ENCODE peak calls at places on chromosomes 4 and X, in eight cellular contexts. H is heart right ventricle, O is left lung, S is heart left ventricle, Q is Karpas-422, N is thoracic aorta, D is lung, E is fibroblast of lung. C is an unnamed sample.

GRCh38 chrX:2707334-2707760 is 16.3 kb downstream of the CD99 start:
- DNase-seq in S (peak; percentile 53), O (peak; percentile 61), D (peak; percentile 55), E (peak; percentile 81), H (peak; percentile 34), N (peak; percentile 33), Q (peak; percentile 81), C (peak; percentile 44)

GRCh38 chr4:31039382-31039781 is 319.2 kb downstream of the PCDH7 start:
- DNase-seq in S (no peak), Q (no peak), D (no peak), O (no peak), E (no peak), N (no peak), H (no peak), C (no peak)

GRCh38 chrX:14095702-14096101 is 66.0 kb upstream of the GEMIN8 start:
- DNase-seq in O (no peak), H (no peak), N (no peak), S (no peak), Q (peak; percentile 86), E (peak; percentile 32), D (peak; percentile 41), C (no peak)

GRCh38 chrX:3712870-3713224 is 602 bp downstream of the PRKX start:
- DNase-seq in D (no peak), N (no peak), E (no peak), O (peak; percentile 45), H (no peak), Q (peak; percentile 43), S (no peak), C (no peak)

GRCh38 chrX:40273356-40274050 is 175.7 kb upstream of the BCOR start:
- DNase-seq in H (no peak), E (peak; percentile 50), Q (no peak), D (no peak), N (no peak), O (peak; percentile 55), S (peak; percentile 44), C (no peak)

GRCh38 chr4:116930329-116930728 is 155.0 kb downstream of the TRAM1L1 start:
- DNase-seq in E (no peak), H (no peak), O (no peak), S (no peak), Q (no peak), D (no peak), N (no peak), C (no peak)

GRCh38 chr4:98710831-98711230 is 52.4 kb upstream of the TSPAN5 start:
- DNase-seq in S (no peak), H (no peak), D (no peak), Q (no peak), E (peak; percentile 31), O (no peak), N (no peak), C (no peak)

GRCh38 chr4:76585897-76586360 is 150.9 kb downstream of the SHROOM3 start:
- DNase-seq in Q (no peak), S (peak; percentile 78), E (peak; percentile 83), D (peak; percentile 89), H (peak; percentile 74), N (peak; percentile 46), O (peak; percentile 88), C (peak; percentile 91)

GRCh38 chr4:24007740-24008348 is 118.0 kb upstream of the PPARGC1A start:
- DNase-seq in H (no peak), O (no peak), D (no peak), N (no peak), Q (no peak), E (no peak), S (no peak), C (no peak)

GRCh38 chr4:6513678-6514077 is 41.3 kb upstream of the PPP2R2C start:
- DNase-seq in O (no peak), H (no peak), N (no peak), Q (no peak), D (no peak), E (no peak), S (no peak), C (no peak)

GRCh38 chr4:165873298-165874071 is 448 bp downstream of the TLL1 start:
- DNase-seq in E (peak; percentile 35), H (peak; percentile 36), O (peak; percentile 31), N (no peak), Q (no peak), S (peak; percentile 25), D (no peak), C (peak; percentile 33)

GRCh38 chrX:79524642-79525041 is 157.5 kb upstream of the ITM2A start:
- DNase-seq in D (no peak), H (no peak), O (no peak), Q (peak; percentile 46), S (no peak), N (no peak), E (no peak), C (no peak)

GRCh38 chr4:153005914-153006381 is 69.8 kb downstream of the FHDC1 start:
- DNase-seq in N (no peak), O (no peak), S (no peak), D (no peak), H (no peak), Q (no peak), E (no peak), C (no peak)

GRCh38 chrX:132592880-132593279 is 104.0 kb upstream of the MBNL3 start:
- DNase-seq in E (no peak), S (no peak), Q (peak; percentile 54), D (no peak), O (no peak), N (no peak), H (no peak), C (peak; percentile 13)

GRCh38 chr4:115424852-115425251 is 311.4 kb upstream of the NDST4 start:
- DNase-seq in D (no peak), H (no peak), N (no peak), E (no peak), O (no peak), Q (no peak), S (no peak), C (no peak)

GRCh38 chr4:13527192-13527982 is 16.9 kb downstream of the NKX3-2 start:
- DNase-seq in O (no peak), Q (no peak), D (peak; percentile 22), E (no peak), S (no peak), N (no peak), H (no peak), C (peak; percentile 37)

DNA sequence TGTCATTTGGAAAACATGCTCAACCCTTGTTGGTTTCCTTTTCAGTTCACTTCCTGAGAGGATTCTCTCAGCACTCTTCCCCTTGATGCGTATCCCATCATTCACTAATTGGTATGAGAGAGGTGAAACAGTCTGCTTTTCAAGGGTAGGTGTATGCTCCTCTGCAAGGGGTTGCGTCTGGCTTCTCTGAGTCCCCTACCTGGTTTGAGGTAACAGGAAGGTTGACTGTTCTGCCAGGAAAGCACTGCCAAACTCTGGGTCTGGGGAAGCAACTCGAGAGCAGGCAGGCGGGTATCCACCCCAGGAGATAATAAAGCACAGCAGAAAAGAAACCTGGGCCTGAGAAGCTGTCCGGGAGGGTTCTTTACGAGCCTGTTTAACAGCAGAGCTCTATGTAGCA is 101.2 kb downstream of the SHROOM4 start:
- DNase-seq in E (no peak), S (no peak), N (no peak), O (no peak), D (no peak), Q (no peak), H (no peak), C (no peak)
- H3K36me3 ChIP-seq in E (no peaks in the 10 kb centered on the region), S (no peaks in the 10 kb centered on the region), N (no peaks in the 10 kb centered on the region), O (no peaks in the 10 kb centered on the region), D (no peaks in the 10 kb centered on the region), Q (no peaks in the 10 kb centered on the region), H (no peaks in the 10 kb centered on the region), C (no peaks in the 10 kb centered on the region)

DNA sequence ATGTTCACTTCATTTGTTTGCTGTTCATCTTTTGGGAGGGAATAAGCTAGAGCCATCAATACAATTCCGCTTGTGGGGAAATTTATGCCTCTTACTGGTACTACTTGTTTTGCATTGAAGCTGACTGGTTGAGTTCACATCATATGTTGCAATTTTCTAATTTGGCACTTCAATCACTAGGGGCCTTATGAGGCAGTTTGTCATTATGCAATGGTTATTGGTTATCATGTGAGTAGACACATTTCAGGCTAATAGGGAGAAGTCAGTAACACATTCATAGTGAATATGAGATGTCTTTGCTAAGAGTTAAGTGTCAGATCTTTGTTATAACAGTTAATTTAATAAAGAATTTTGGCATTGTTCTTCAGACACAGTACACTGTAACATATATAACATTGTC is 5.0 kb downstream of the RPL36A start:
- DNase-seq in S (no peak), Q (peak; percentile 62), O (no peak), N (no peak), H (no peak), D (no peak), E (no peak), C (no peak)
- H3K36me3 ChIP-seq in S (peaks cover 49% of the 10 kb centered on the region), Q (peaks cover 13% of the 10 kb centered on the region), O (no peaks in the 10 kb centered on the region), N (no peaks in the 10 kb centered on the region), H (no peaks in the 10 kb centered on the region), D (no peaks in the 10 kb centered on the region), E (no peaks in the 10 kb centered on the region), C (no peaks in the 10 kb centered on the region)

DNA sequence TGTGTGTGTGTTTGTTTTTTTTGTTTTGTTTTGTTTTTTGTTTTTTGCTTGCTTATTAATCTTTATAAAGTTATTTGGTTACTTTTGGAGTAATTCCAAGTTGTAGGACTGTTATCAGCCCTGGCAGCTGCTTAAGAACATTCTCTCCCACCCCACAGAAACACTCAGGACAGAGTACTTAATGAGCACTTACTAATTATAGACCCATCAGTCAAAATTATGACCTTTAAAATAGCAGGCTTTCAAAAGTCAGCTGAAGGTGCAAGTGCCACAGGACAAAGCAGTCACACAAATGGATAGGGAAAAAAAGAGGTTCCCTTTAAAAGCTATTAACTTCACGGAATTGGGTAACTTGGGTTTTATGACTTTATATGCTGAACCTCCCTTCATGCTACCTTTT is 69.0 kb downstream of the BEND2 start:
- DNase-seq in N (no peak), E (no peak), D (no peak), S (no peak), O (no peak), H (no peak), Q (no peak), C (no peak)
- H3K36me3 ChIP-seq in N (no peaks in the 10 kb centered on the region), E (no peaks in the 10 kb centered on the region), D (no peaks in the 10 kb centered on the region), S (no peaks in the 10 kb centered on the region), O (no peaks in the 10 kb centered on the region), H (no peaks in the 10 kb centered on the region), Q (no peaks in the 10 kb centered on the region), C (no peaks in the 10 kb centered on the region)

GRCh38 chrX:71144651-71145050 is at the start of gene NLGN3:
- DNase-seq in N (no peak), H (peak; percentile 14), E (no peak), S (no peak), Q (no peak), D (no peak), O (no peak), C (no peak)

GRCh38 chrX:71143508-71143907 is 1.1 kb upstream of the NLGN3 start:
- DNase-seq in D (no peak), N (peak; percentile 9), O (no peak), S (peak; percentile 30), H (no peak), Q (no peak), E (peak; percentile 23), C (peak; percentile 39)

GRCh38 chrX:71140440-71140839 is 4.2 kb upstream of the NLGN3 start:
- DNase-seq in S (no peak), N (no peak), H (no peak), E (no peak), Q (no peak), O (no peak), D (no peak), C (no peak)
- H3K36me3 ChIP-seq in S (peaks cover 56% of the 10 kb centered on the region), N (peaks cover 14% of the 10 kb centered on the region), H (no peaks in the 10 kb centered on the region), E (peaks cover 5% of the 10 kb centered on the region), Q (peaks cover 3% of the 10 kb centered on the region), O (no peaks in the 10 kb centered on the region), D (peaks cover 21% of the 10 kb centered on the region), C (peaks cover 4% of the 10 kb centered on the region)

DNA sequence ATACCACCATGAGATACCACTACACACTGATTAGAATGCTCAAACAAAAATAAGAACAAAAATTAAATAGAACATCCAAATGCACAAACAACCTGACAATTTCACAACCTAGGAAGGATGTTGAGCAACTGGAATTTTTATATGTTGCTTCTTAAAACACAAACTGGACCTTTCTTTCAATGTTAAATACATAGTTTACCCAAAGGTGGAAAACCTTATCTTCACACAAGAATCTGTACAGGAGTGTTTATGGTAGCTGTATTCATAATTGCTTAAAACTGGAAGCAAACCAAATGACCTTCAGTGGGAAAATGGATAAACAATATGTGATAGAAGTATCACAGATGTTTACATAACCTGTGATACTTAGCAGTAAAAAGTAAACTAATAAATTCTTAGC is 573.8 kb downstream of the MAGEB5 start:
- DNase-seq in E (no peak), N (no peak), H (no peak), Q (no peak), S (no peak), D (no peak), O (no peak), C (no peak)
- H3K36me3 ChIP-seq in E (no peaks in the 10 kb centered on the region), N (no peaks in the 10 kb centered on the region), H (no peaks in the 10 kb centered on the region), Q (no peaks in the 10 kb centered on the region), S (no peaks in the 10 kb centered on the region), D (no peaks in the 10 kb centered on the region), O (no peaks in the 10 kb centered on the region), C (no peaks in the 10 kb centered on the region)